ENCODE peak calls at places on chromosomes 1 and 21, in five cellular contexts. N is H9, V is trophoblast cell, F is neuronal stem cell, Z is H1. U is an unnamed sample.

GRCh38 chr1:24641646-24642151 is 1.4 kb upstream of the SRRM1 start:
- DNase-seq in F (no peak), Z (no peak), N (peak), V (peak), U (peak)

GRCh38 chr1:58836396-58836795 is 52.5 kb upstream of the JUN start:
- DNase-seq in Z (no peak), F (no peak), V (no peak), N (no peak), U (no peak)

GRCh38 chr1:155005076-155005971 is 2.7 kb downstream of the ZBTB7B start:
- DNase-seq in N (no peak), V (no peak), Z (no peak), F (no peak), U (no peak)

GRCh38 chr21:35266546-35266945 is 217.4 kb upstream of the RUNX1 start:
- DNase-seq in V (peak), Z (no peak), N (no peak), F (no peak), U (no peak)

GRCh38 chr1:14149431-14149830 is 449.1 kb upstream of the KAZN start:
- DNase-seq in N (no peak), V (peak), Z (no peak), F (no peak), U (no peak)

GRCh38 chr1:115527746-115528145 is 114.0 kb upstream of the VANGL1 start:
- DNase-seq in N (no peak), Z (no peak), V (peak), F (no peak), U (no peak)

GRCh38 chr1:171902527-171902926 is 61.2 kb downstream of the DNM3 start:
- DNase-seq in N (no peak), F (no peak), Z (no peak), V (peak), U (no peak)

GRCh38 chr21:46667735-46668380 is 32.4 kb downstream of the PRMT2 start:
- DNase-seq in F (peak), V (peak), N (peak), Z (no peak), U (peak)

GRCh38 chr1:68558321-68559026 is 61.6 kb upstream of the DEPDC1 start:
- DNase-seq in N (no peak), F (no peak), Z (no peak), V (no peak), U (no peak)

GRCh38 chr1:22801753-22802152 is 91.1 kb downstream of the EPHB2 start:
- DNase-seq in N (peak), V (no peak), Z (no peak), F (peak), U (no peak)

GRCh38 chr1:222946436-222946835 is 131.6 kb downstream of the DISP1 start:
- DNase-seq in F (no peak), V (no peak), Z (no peak), N (no peak), U (no peak)

GRCh38 chr1:224529844-224530243 is 86.3 kb upstream of the CNIH3 start:
- DNase-seq in Z (no peak), N (no peak), F (no peak), V (no peak), U (no peak)

GRCh38 chr1:222234351-222234750 is 313.6 kb downstream of the HHIPL2 start:
- DNase-seq in Z (no peak), V (no peak), F (no peak), N (no peak), U (no peak)

GRCh38 chr1:214349781-214350180 is 68.8 kb downstream of the SMYD2 start:
- DNase-seq in Z (no peak), V (no peak), F (no peak), N (no peak), U (no peak)

GRCh38 chr21:28771790-28772501 is 220.7 kb downstream of the LTN1 start:
- DNase-seq in F (no peak), V (no peak), Z (no peak), N (no peak), U (peak)

GRCh38 chr1:231776006-231776707 is 149.6 kb downstream of the DISC1 start:
- DNase-seq in Z (no peak), F (no peak), V (peak), N (no peak), U (peak)

GRCh38 chr21:44950351-44950750 is 10.5 kb downstream of the SLX9 start:
- DNase-seq in N (no peak), Z (no peak), F (no peak), V (no peak), U (no peak)

GRCh38 chr1:223775054-223775453 is 62.7 kb downstream of the CAPN2 start:
- DNase-seq in N (no peak), F (no peak), V (no peak), Z (no peak), U (peak)

GRCh38 chr1:196538473-196538872 is 69.8 kb downstream of the KCNT2 start:
- DNase-seq in V (no peak), N (no peak), Z (no peak), F (no peak), U (no peak)

GRCh38 chr1:18299441-18300338 is 181.0 kb upstream of the KLHDC7A start:
- DNase-seq in V (peak), N (peak), Z (no peak), F (peak), U (no peak)

GRCh38 chr1:81144240-81144639 is 656.5 kb upstream of the ADGRL2 start:
- DNase-seq in V (no peak), N (no peak), F (peak), Z (no peak), U (no peak)

GRCh38 chr1:82755671-82756070 is 954.9 kb downstream of the ADGRL2 start:
- DNase-seq in Z (no peak), N (no peak), V (no peak), F (no peak), U (no peak)

GRCh38 chr1:9652379-9653194 is 1.1 kb downstream of the PIK3CD start:
- DNase-seq in Z (no peak), F (no peak), N (no peak), V (no peak), U (no peak)

GRCh38 chr1:175218786-175219447 is 26.3 kb upstream of the KIAA0040 start:
- DNase-seq in Z (no peak), V (no peak), N (no peak), F (no peak), U (no peak)

GRCh38 chr1:209879539-209879938 is 51.8 kb downstream of the UTP25 start:
- DNase-seq in V (no peak), Z (no peak), F (no peak), N (no peak), U (no peak)

DNA sequence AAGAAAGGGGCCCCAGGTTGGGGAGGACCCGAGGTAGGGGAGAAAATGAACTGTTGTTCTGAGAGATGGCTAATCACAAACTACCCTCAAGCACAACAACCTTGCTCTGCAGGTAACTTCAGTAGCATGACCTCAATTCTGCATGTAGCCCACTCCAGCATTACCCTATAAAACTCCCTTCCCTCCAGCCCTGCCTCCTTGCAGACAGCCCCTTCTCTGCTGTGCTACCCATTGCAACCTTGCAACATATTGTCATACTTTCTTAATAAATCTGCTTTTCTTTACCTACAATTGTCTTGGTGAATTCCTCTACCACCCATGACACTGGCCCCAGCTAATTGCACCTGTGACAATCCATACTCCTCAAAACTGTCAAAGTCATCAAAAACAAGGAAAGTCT is 428.9 kb downstream of the MATN1 start:
- DNase-seq in Z (no peak), F (no peak), V (no peak), N (no peak), U (no peak)
- H2BK12ac ChIP-seq in Z (no peak), F (no peak), V (no peak), N (no peak), U (no peak)

GRCh38 chr1:30023300-30024022 is 699.9 kb downstream of the MATN1 start:
- DNase-seq in F (no peak), V (no peak), Z (no peak), N (no peak), U (no peak)
- H2BK12ac ChIP-seq in F (no peak), V (no peak), Z (no peak), N (no peak), U (no peak)

GRCh38 chr1:35490250-35490649 is 67.0 kb downstream of the KIAA0319L start:
- DNase-seq in V (no peak), Z (no peak), F (no peak), N (no peak), U (no peak)
- H2BK12ac ChIP-seq in V (no peak), Z (no peak), F (no peak), N (no peak), U (no peak)

GRCh38 chr21:37208741-37209225 is 58.4 kb downstream of the VPS26C start:
- DNase-seq in N (no peak), F (no peak), V (no peak), Z (no peak), U (no peak)

GRCh38 chr21:37206531-37206930 is 60.6 kb downstream of the VPS26C start:
- DNase-seq in Z (no peak), N (no peak), V (peak), F (no peak), U (no peak)

GRCh38 chr21:37210017-37210593 is 57.0 kb downstream of the VPS26C start:
- DNase-seq in Z (no peak), V (no peak), N (no peak), F (no peak), U (no peak)

GRCh38 chr21:37207441-37208009 is 59.6 kb downstream of the VPS26C start:
- DNase-seq in Z (no peak), F (no peak), V (peak), N (no peak), U (no peak)

GRCh38 chr21:37208056-37208705 is 59.0 kb downstream of the VPS26C start:
- DNase-seq in V (peak), N (no peak), Z (no peak), F (no peak), U (no peak)
- H2BK12ac ChIP-seq in V (no peak), N (no peak), Z (no peak), F (no peak), U (no peak)

DNA sequence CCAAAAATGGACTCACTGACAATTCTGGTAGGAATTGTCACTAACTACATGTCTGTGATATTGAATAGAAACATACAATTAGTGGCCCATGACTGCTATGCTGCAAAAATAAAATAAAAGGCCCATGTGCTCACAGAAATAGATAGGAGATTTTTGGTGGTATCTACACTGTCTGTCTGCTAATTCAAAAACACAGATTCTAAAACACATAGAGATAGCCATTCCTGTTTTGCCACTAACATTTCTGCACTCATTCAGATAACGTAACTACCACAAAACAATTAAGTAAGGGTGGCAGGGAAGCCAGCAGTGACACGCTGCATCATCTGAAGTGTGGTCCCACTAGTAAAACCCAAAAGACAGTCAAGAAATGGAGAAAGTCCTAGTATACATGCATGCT is 202.2 kb upstream of the NFIA start:
- DNase-seq in Z (no peak), V (no peak), F (no peak), N (no peak), U (no peak)
- H2BK12ac ChIP-seq in Z (no peak), V (no peak), F (no peak), N (no peak), U (no peak)